ENCODE peak calls at places on chromosomes 4 and X, in five cellular contexts. E is hepatocyte, V is mesenchymal stem cell, T is fibroblast of lung, J is MM.1S. X is an unnamed sample. For H3K4me1, the result is how much of the 10 kb centered on the place peaks cover.

GRCh38 chrX:155745792-155746191 is 133.0 kb upstream of the TMLHE start:
- DNase-seq in E (peak), V (peak), T (peak), J (no peak), X (no peak)

GRCh38 chr4:88985088-88985779 is 71.8 kb downstream of the FAM13A start:
- DNase-seq in E (no peak), V (peak), T (peak), J (no peak), X (no peak)

GRCh38 chr4:3880595-3881120 is 114.5 kb downstream of the ADRA2C start:
- DNase-seq in E (peak), V (peak), T (peak), J (peak), X (peak)

GRCh38 chr4:140136509-140136908 is 17.5 kb downstream of the MAML3 start:
- DNase-seq in E (no peak), V (no peak), T (peak), J (no peak), X (no peak)

GRCh38 chrX:28205905-28206304 is 224.7 kb upstream of the DCAF8L1 start:
- DNase-seq in E (no peak), V (no peak), T (no peak), J (no peak), X (no peak)

GRCh38 chr4:212438-213174 is 88.3 kb downstream of the ZNF718 start:
- DNase-seq in E (no peak), V (peak), T (peak), J (no peak), X (no peak)

GRCh38 chr4:26388671-26389070 is 67.9 kb downstream of the RBPJ start:
- DNase-seq in E (no peak), V (no peak), T (no peak), J (no peak), X (no peak)

GRCh38 chr4:174848596-174848995 is 19.5 kb upstream of the GLRA3 start:
- DNase-seq in E (no peak), V (no peak), T (no peak), J (no peak), X (no peak)

GRCh38 chrX:69116077-69116476 is 49.2 kb downstream of the PJA1 start:
- DNase-seq in E (peak), V (no peak), T (no peak), J (no peak), X (no peak)

GRCh38 chrX:40154229-40154852 is 56.6 kb upstream of the BCOR start:
- DNase-seq in E (peak), V (peak), T (peak), J (no peak), X (no peak)

GRCh38 chr4:175802988-175803387 is 9.1 kb downstream of the GPM6A start:
- DNase-seq in E (no peak), V (no peak), T (no peak), J (no peak), X (no peak)

GRCh38 chr4:55920571-55920970 is 28.2 kb upstream of the CEP135 start:
- DNase-seq in E (no peak), V (no peak), T (no peak), J (no peak), X (no peak)

GRCh38 chr4:121213940-121214339 is 49.8 kb upstream of the TNIP3 start:
- DNase-seq in E (no peak), V (no peak), T (no peak), J (no peak), X (no peak)

GRCh38 chrX:151396042-151396826 is 772 bp upstream of the VMA21 start:
- DNase-seq in E (no peak), V (peak), T (peak), J (peak), X (peak)

GRCh38 chr4:143626134-143626859 is 74.2 kb downstream of the FREM3 start:
- DNase-seq in E (peak), V (no peak), T (peak), J (no peak), X (no peak)

GRCh38 chr4:37604464-37604863 is 81.7 kb downstream of the RELL1 start:
- DNase-seq in E (no peak), V (peak), T (peak), J (no peak), X (no peak)

GRCh38 chr4:177410566-177410965 is 31.7 kb downstream of the AGA start:
- DNase-seq in E (no peak), V (no peak), T (no peak), J (no peak), X (no peak)

GRCh38 chr4:188665466-188665865 is 526.2 kb downstream of the TRIML1 start:
- DNase-seq in E (peak), V (no peak), T (no peak), J (no peak), X (no peak)

GRCh38 chr4:140012688-140013087 is 141.3 kb downstream of the MAML3 start:
- DNase-seq in E (peak), V (peak), T (peak), J (peak), X (peak)

GRCh38 chrX:40098264-40099045 is 697 bp upstream of the BCOR start:
- DNase-seq in E (peak), V (peak), T (peak), J (peak), X (peak)

GRCh38 chrX:17679261-17679660 is 58.0 kb upstream of the SCML1 start:
- DNase-seq in E (no peak), V (no peak), T (no peak), J (no peak), X (no peak)

GRCh38 chr4:53861856-53862610 is 202.4 kb downstream of the CHIC2 start:
- DNase-seq in E (peak), V (peak), T (peak), J (no peak), X (no peak)

GRCh38 chr4:129428454-129428853 is 332.5 kb downstream of the C4orf33 start:
- DNase-seq in E (no peak), V (no peak), T (no peak), J (no peak), X (no peak)

GRCh38 chr4:95023110-95023509 is 265.4 kb downstream of the BMPR1B start:
- DNase-seq in E (no peak), V (no peak), T (peak), J (no peak), X (no peak)

GRCh38 chrX:72123471-72124185 is 8.1 kb downstream of the RTL5 start:
- DNase-seq in E (peak), V (peak), T (peak), J (no peak), X (no peak)

GRCh38 chr4:112765317-112765989 is 128.5 kb downstream of the LARP7 start:
- DNase-seq in E (peak), V (peak), T (peak), J (peak), X (peak)

GRCh38 chr4:118765399-118765798 is 70.5 kb downstream of the SEC24D start:
- DNase-seq in E (peak), V (peak), T (peak), J (no peak), X (no peak)

GRCh38 chr4:167775374-167775773 is 317.0 kb upstream of the ANXA10 start:
- DNase-seq in E (no peak), V (no peak), T (peak), J (no peak), X (no peak)

GRCh38 chr4:133151681-133152329 is 2.7 kb downstream of the PCDH10 start:
- DNase-seq in E (peak), V (peak), T (peak), J (no peak), X (no peak)

GRCh38 chrX:71493111-71493613 is 39.7 kb upstream of the OGT start:
- DNase-seq in E (no peak), V (no peak), T (peak), J (no peak), X (no peak)

GRCh38 chr4:71553605-71554004 is 214.8 kb downstream of the SLC4A4 start:
- DNase-seq in E (peak), V (peak), T (peak), J (no peak), X (peak)

GRCh38 chr4:84706286-84706685 is 123.4 kb downstream of the CDS1 start:
- DNase-seq in E (no peak), V (no peak), T (no peak), J (no peak), X (no peak)

GRCh38 chr4:86965019-86965976 is 30.5 kb downstream of the AFF1 start:
- DNase-seq in E (no peak), V (no peak), T (no peak), J (no peak), X (no peak)

GRCh38 chr4:86970447-86971354 is 35.9 kb downstream of the AFF1 start:
- DNase-seq in E (no peak), V (no peak), T (no peak), J (no peak), X (no peak)

GRCh38 chr4:86967061-86967460 is 32.2 kb downstream of the AFF1 start:
- DNase-seq in E (no peak), V (no peak), T (no peak), J (no peak), X (no peak)

GRCh38 chr4:86968477-86969015 is 33.7 kb downstream of the AFF1 start:
- DNase-seq in E (no peak), V (no peak), T (no peak), J (no peak), X (no peak)

DNA sequence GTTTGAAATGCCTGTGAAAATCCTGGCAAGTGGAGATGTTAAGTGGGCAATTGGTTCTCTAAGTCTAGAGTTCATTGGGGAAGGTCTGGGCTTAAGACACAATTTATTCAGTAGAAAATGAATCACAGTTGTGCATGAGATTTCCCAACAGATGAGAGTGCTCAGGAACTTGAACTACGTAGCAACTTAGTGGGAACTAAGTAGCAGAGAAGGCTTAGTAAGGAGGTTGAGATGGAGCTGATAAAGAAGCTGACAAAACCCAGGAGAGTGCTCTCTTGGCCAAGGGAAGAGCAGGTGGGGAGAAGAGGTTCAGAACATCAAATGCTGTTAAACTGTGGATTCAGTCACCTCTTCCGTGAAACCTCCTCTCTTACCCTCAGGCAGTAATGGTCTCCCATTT is 33.0 kb downstream of the AFF1 start:
- DNase-seq in E (no peak), V (peak), T (no peak), J (no peak), X (no peak)
- H3K4me1 ChIP-seq in E (under half), V (under half), T (under half), J (under half), X (under half)

GRCh38 chrX:37405954-37406353 is 56.8 kb downstream of the PRRG1 start:
- DNase-seq in E (no peak), V (peak), T (peak), J (no peak), X (no peak)
- H2AFZ ChIP-seq in E (no peak), V (no peak), T (no peak), J (no peak), X (no peak)

DNA sequence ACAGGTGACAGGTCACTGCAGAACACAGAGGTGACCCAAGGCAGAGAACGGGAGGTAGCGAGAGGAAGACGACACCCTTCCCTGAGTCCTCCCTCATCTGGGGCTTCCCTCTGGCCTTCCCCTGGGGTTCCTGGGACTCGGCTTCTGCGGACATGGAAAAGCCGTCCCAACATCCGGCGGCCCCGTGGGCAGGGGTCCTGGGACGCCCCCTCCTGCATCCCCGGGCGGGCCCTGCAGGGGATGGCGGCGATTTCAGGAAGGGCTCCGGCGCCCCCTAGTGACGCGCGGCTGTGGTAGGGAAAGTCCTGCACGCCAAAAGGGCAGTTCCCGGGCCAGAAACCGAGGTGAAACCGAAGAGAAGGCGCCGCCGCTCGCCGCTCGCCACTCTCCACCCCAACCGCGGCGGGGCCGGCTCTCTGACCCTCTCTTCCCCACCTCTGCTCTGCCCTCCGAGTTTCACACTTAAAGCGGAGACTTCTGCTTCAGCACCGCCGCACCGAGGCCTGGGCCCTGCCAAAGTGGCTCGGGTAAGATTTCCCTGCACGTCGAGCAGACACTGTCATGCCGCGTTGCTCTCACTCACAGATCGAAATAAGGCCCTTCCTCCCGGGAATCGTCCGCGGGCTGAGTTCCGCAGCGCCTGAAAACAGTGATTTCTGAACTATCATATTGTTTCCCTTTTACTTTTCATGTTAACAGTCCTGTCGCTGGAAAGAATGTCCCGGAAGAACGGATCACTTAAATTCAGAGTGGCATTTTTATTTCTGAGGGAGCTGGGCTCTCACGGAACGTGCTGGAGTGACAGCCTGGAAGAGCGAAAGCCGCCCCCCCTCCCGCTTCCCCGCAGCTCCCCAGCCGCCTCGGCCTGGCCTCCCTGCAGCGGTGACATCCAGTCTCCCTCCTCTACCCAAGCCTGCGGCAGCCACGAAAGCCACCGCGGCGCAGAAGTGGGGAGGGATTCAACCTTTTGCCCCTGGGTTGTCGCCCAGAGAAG is 110.6 kb downstream of the DCTD start:
- DNase-seq in E (peak), V (peak), T (peak), J (peak), X (peak)
- H3K4me2 ChIP-seq in E (peak), V (peak), T (peak), J (peak), X (no peak)

GRCh38 chr4:6890358-6890757 is 19.3 kb upstream of the TBC1D14 start:
- DNase-seq in E (no peak), V (no peak), T (no peak), J (no peak), X (no peak)
- H3K4me1 ChIP-seq in E (under half), V (half or more), T (under half), J (under half), X (under half)

DNA sequence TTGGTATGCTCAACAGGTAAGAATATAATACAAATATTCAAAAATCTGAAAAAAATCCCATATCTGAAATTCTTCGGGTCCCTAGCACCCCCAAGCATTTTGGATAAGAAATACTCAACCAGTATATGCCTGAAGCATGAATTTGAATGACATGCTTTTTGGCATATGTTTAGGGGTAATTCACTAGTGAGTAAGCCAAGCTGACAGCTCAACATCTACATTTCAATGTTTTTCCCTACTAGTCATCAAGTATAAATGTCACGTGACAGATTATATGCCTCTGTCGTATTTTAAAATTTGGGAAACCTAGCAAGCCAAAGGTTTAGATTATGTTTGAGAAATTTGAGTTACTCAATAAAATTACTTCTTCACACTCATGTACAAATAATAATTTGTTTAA is 125.1 kb downstream of the FGF16 start:
- DNase-seq in E (no peak), V (no peak), T (peak), J (no peak), X (no peak)
- H2AFZ ChIP-seq in E (no peak), V (no peak), T (no peak), J (peak), X (no peak)